ENCODE peak calls at places on chromosomes 1 and 21, in five cellular contexts. R is pancreas, I is AG04450, F is lung, V is left lung. N is an unnamed sample. For H3K9me3, the result is how much of the 10 kb centered on the place peaks cover.

GRCh38 chr1:59220356-59220755 is 76.5 kb upstream of the FGGY start:
- DNase-seq in R (no peak), I (no peak), F (no peak), V (no peak), N (no peak)

GRCh38 chr1:4160181-4160580 is 260.1 kb upstream of the C1orf174 start:
- DNase-seq in R (no peak), I (no peak), F (no peak), V (no peak), N (no peak)

GRCh38 chr21:37074195-37074510 is 1.1 kb downstream of the TTC3 start:
- DNase-seq in R (no peak), I (no peak), F (no peak), V (no peak), N (no peak)

GRCh38 chr1:37811027-37811655 is 3.1 kb upstream of the YRDC start:
- DNase-seq in R (peak), I (no peak), F (peak), V (peak), N (peak)

GRCh38 chr1:158998781-158999161 is 10.9 kb upstream of the IFI16 start:
- DNase-seq in R (no peak), I (peak), F (peak), V (peak), N (peak)

GRCh38 chr21:42411891-42412635 is 8.4 kb downstream of the UBASH3A start:
- DNase-seq in R (no peak), I (no peak), F (no peak), V (no peak), N (no peak)

GRCh38 chr1:39672551-39672947 is 642 bp upstream of the NT5C1A start:
- DNase-seq in R (no peak), I (no peak), F (no peak), V (no peak), N (no peak)

GRCh38 chr1:205279986-205280385 is 41.6 kb downstream of the NUAK2 start:
- DNase-seq in R (no peak), I (no peak), F (no peak), V (no peak), N (no peak)

GRCh38 chr1:8122477-8123407 is 96.6 kb upstream of the ERRFI1 start:
- DNase-seq in R (no peak), I (no peak), F (no peak), V (no peak), N (no peak)

GRCh38 chr1:2976180-2976562 is 45.1 kb upstream of the ACTRT2 start:
- DNase-seq in R (peak), I (no peak), F (no peak), V (no peak), N (no peak)

GRCh38 chr1:41521766-41522165 is 37.3 kb upstream of the EDN2 start:
- DNase-seq in R (no peak), I (no peak), F (no peak), V (no peak), N (peak)

GRCh38 chr1:41537257-41537656 is 52.8 kb upstream of the EDN2 start:
- DNase-seq in R (no peak), I (no peak), F (no peak), V (no peak), N (no peak)

GRCh38 chr1:25616080-25616931 is at the start of gene MAN1C1:
- DNase-seq in R (peak), I (peak), F (peak), V (peak), N (peak)

GRCh38 chr1:35883681-35884155 is 709 bp downstream of the AGO1 start:
- DNase-seq in R (peak), I (no peak), F (peak), V (peak), N (peak)

GRCh38 chr1:38735651-38736161 is 123.9 kb downstream of the RRAGC start:
- DNase-seq in R (no peak), I (no peak), F (no peak), V (no peak), N (no peak)

GRCh38 chr1:17798799-17799382 is 43.8 kb downstream of the ACTL8 start:
- DNase-seq in R (no peak), I (no peak), F (no peak), V (no peak), N (no peak)

GRCh38 chr1:67053785-67054759 is at the start of gene SLC35D1:
- DNase-seq in R (peak), I (no peak), F (peak), V (peak), N (peak)

GRCh38 chr1:222413436-222413835 is 134.5 kb downstream of the HHIPL2 start:
- DNase-seq in R (no peak), I (no peak), F (no peak), V (no peak), N (no peak)

GRCh38 chr21:33441489-33442477 is 38.0 kb downstream of the TMEM50B start:
- DNase-seq in R (no peak), I (peak), F (peak), V (peak), N (no peak)

GRCh38 chr1:178727014-178727895 is 2.2 kb downstream of the RALGPS2 start:
- DNase-seq in R (no peak), I (no peak), F (no peak), V (no peak), N (peak)

GRCh38 chr1:41382531-41383090 is 21.4 kb downstream of the FOXO6 start:
- DNase-seq in R (peak), I (no peak), F (peak), V (peak), N (no peak)

GRCh38 chr1:44609412-44609767 is 64.9 kb downstream of the TMEM53 start:
- DNase-seq in R (no peak), I (no peak), F (no peak), V (no peak), N (no peak)

GRCh38 chr1:227321035-227321434 is 2.7 kb upstream of the CDC42BPA start:
- DNase-seq in R (no peak), I (no peak), F (no peak), V (no peak), N (no peak)

GRCh38 chr1:33383974-33384767 is 46.7 kb downstream of the PHC2 start:
- DNase-seq in R (no peak), I (no peak), F (no peak), V (no peak), N (no peak)

GRCh38 chr1:156926175-156926574 is 5.7 kb downstream of the LRRC71 start:
- DNase-seq in R (peak), I (no peak), F (peak), V (peak), N (no peak)

GRCh38 chr1:15153184-15153841 is at the start of gene TMEM51:
- DNase-seq in R (peak), I (no peak), F (peak), V (peak), N (no peak)

GRCh38 chr1:205481629-205482071 is 22.8 kb upstream of the CDK18 start:
- DNase-seq in R (no peak), I (no peak), F (no peak), V (no peak), N (no peak)

GRCh38 chr1:181122227-181122626 is 33.7 kb downstream of the IER5 start:
- DNase-seq in R (no peak), I (no peak), F (no peak), V (no peak), N (no peak)
- H3K27ac ChIP-seq in R (no peak), I (no peak), F (no peak), V (no peak), N (no peak)

GRCh38 chr1:64608015-64608650 is 136.7 kb upstream of the RAVER2 start:
- DNase-seq in R (no peak), I (no peak), F (no peak), V (no peak), N (no peak)
- H3K9me3 ChIP-seq in R (under half), I (under half), F (under half), V (under half), N (under half)

DNA sequence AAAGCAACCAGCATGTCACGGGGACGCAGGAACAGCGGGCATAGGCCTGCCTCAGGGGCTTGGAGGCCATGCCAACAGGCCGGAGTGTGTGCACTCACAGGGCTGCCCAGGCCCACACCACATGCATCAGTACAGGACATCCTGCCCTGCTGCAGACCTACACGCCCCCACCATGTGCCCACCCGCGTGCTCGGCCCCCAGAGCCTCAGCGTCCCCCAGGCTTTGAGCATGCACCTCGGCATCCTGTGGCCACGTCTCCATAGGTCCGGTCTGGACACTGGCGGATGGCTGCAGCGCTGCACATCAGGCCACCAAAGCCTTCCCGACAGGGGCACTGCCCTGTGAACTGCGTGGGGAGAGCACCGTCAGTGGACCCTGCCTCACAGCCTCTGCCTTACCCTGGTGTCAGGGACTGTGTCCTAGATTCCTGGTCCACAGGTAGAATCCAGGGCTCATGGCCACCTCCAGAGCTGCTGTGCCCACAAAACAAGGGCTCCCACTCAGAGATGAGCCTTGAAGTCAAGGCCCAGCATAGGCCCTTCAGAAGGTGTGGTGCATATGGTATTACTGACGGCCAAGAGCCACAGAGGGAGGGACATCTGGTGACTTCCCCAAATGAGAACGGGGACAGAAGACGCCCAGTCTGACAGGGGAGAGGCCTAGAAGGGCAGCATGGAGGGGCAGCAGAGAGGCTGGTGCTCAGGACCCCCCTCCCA is 25.4 kb downstream of the LAMB3 start:
- DNase-seq in R (peak), I (no peak), F (no peak), V (no peak), N (no peak)
- H3K27ac ChIP-seq in R (no peak), I (no peak), F (no peak), V (no peak), N (no peak)

DNA sequence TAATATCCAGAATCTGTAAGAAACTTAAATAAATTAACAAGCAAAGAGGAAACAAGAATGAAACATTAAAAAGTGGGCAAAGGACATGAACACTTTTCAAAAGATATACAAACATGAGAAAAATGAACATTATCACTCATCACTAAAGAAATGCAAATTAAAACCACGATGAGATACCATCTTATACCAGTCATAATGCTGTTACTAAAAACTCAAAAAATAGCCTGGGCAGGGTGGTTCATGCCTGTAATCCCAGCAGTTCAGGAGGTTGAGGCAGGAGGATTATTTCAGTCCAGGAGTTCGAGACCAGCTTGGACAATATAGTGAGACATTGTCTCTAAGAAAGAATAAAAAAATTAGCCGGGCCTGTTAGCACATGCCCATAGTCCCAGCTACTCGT is 6.1 kb downstream of the ZNF124 start:
- DNase-seq in R (no peak), I (no peak), F (no peak), V (no peak), N (no peak)
- H3K9me3 ChIP-seq in R (under half), I (under half), F (under half), V (half or more), N (under half)

GRCh38 chr1:163069142-163069541 is at the start of gene RGS4:
- DNase-seq in R (no peak), I (peak), F (no peak), V (no peak), N (no peak)
- H3K27ac ChIP-seq in R (no peak), I (no peak), F (no peak), V (no peak), N (no peak)

GRCh38 chr1:91006113-91006908 is 15.5 kb downstream of the ZNF644 start:
- DNase-seq in R (no peak), I (no peak), F (no peak), V (no peak), N (no peak)

GRCh38 chr1:91007827-91008226 is 14.0 kb downstream of the ZNF644 start:
- DNase-seq in R (no peak), I (no peak), F (no peak), V (no peak), N (no peak)

GRCh38 chr1:91004145-91004544 is 17.7 kb downstream of the ZNF644 start:
- DNase-seq in R (no peak), I (no peak), F (no peak), V (no peak), N (no peak)

GRCh38 chr1:91005285-91005684 is 16.6 kb downstream of the ZNF644 start:
- DNase-seq in R (no peak), I (no peak), F (no peak), V (no peak), N (no peak)

DNA sequence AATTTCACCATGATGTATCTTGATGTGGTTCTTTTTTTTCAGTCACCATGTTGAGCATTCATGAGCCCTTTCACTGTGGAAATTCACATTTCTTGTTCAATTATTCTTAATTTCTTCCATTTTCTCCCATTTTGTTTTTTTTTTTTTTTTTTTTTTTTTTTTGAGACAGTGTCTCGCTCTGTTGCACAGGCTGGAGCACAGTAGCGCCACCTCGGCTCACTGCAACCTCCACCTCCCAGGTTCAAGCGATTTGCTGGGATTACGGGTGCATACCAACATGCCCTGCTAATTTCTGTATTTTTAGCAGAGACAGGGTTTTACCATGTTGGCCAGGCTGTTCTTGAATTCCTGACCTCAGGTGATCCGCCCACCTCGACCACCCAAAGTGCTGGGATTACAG is 14.7 kb downstream of the ZNF644 start:
- DNase-seq in R (no peak), I (no peak), F (no peak), V (no peak), N (no peak)
- H3K9me3 ChIP-seq in R (under half), I (under half), F (under half), V (under half), N (under half)

DNA sequence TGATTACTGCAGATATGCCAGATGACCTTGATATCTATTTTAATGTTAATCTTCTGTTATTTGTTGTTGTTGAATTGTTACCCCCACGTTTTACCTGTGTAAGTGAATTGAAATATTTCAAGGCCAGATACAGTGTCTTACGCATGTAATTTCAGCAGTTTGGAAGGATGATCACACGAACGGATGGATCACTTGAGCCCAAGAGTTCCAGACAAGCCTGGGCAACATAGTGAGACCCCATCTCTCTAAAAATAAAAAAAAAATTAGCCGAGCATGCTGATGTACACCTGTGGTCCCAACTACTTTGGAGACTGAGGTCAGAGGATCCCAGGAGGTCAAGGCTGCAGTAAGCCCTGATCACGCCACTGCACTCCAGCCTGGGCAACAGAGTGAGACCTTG is 32.2 kb downstream of the SDCCAG8 start:
- DNase-seq in R (no peak), I (no peak), F (no peak), V (no peak), N (no peak)
- H3K27ac ChIP-seq in R (no peak), I (no peak), F (no peak), V (peak), N (no peak)